ENCODE peak calls at places on chromosomes 11 and 22, in four cellular contexts. M, C, S and N are unnamed samples. For H3K27me3 and H3K9me3, the result is how much of the 10 kb centered on the place peaks cover.

GRCh38 chr11:12702999-12703453 is 28.8 kb downstream of the TEAD1 start:
- DNase-seq in M (no peak), C (no peak), S (no peak), N (no peak)

GRCh38 chr22:45638834-45639746 is 32.5 kb upstream of the ATXN10 start:
- DNase-seq in M (peak), C (peak), S (peak), N (peak)

GRCh38 chr11:2263724-2264360 is 6.5 kb downstream of the ASCL2 start:
- DNase-seq in M (no peak), C (no peak), S (no peak), N (no peak)

GRCh38 chr11:61529537-61530225 is 21.1 kb downstream of the LRRC10B start:
- DNase-seq in M (no peak), C (peak), S (no peak), N (no peak)

GRCh38 chr11:44628730-44629361 is 63.4 kb downstream of the CD82 start:
- DNase-seq in M (peak), C (no peak), S (peak), N (peak)

GRCh38 chr11:80925291-80925690 is 1484.5 kb upstream of the TENM4 start:
- DNase-seq in M (no peak), C (no peak), S (no peak), N (no peak)

GRCh38 chr11:64864473-64865285 is 13.7 kb downstream of the EHD1 start:
- DNase-seq in M (no peak), C (peak), S (peak), N (peak)

GRCh38 chr11:44702897-44703296 is 23.9 kb upstream of the TSPAN18 start:
- DNase-seq in M (no peak), C (no peak), S (no peak), N (peak)

GRCh38 chr11:31442086-31442485 is 67.3 kb downstream of the IMMP1L start:
- DNase-seq in M (no peak), C (no peak), S (no peak), N (no peak)

GRCh38 chr11:71078482-71078881 is 173.9 kb downstream of the SHANK2 start:
- DNase-seq in M (no peak), C (no peak), S (no peak), N (no peak)

GRCh38 chr22:42338502-42338901 is 68.0 kb upstream of the TCF20 start:
- DNase-seq in M (no peak), C (no peak), S (peak), N (no peak)

GRCh38 chr11:13051257-13051656 is 42.1 kb downstream of the RASSF10 start:
- DNase-seq in M (no peak), C (no peak), S (no peak), N (no peak)

GRCh38 chr11:30774451-30774850 is 188.3 kb upstream of the MPPED2 start:
- DNase-seq in M (no peak), C (no peak), S (no peak), N (no peak)

GRCh38 chr11:123239371-123240150 is 44.5 kb upstream of the CLMP start:
- DNase-seq in M (no peak), C (no peak), S (no peak), N (no peak)

GRCh38 chr11:121406291-121406690 is 45.8 kb upstream of the SORL1 start:
- DNase-seq in M (no peak), C (no peak), S (no peak), N (no peak)

GRCh38 chr11:86459002-86459385 is 84.3 kb downstream of the CCDC81 start:
- DNase-seq in M (no peak), C (no peak), S (no peak), N (no peak)

GRCh38 chr11:559712-560304 is 730 bp downstream of the LMNTD2 start:
- DNase-seq in M (peak), C (no peak), S (peak), N (no peak)

GRCh38 chr11:134098566-134099184 is 29.8 kb downstream of the JAM3 start:
- DNase-seq in M (no peak), C (no peak), S (no peak), N (no peak)

GRCh38 chr22:46043816-46044717 is 67.1 kb upstream of the WNT7B start:
- DNase-seq in M (peak), C (no peak), S (peak), N (peak)

GRCh38 chr11:14764899-14765527 is 121.4 kb downstream of the PDE3B start:
- DNase-seq in M (no peak), C (no peak), S (no peak), N (no peak)

GRCh38 chr11:113385749-113386148 is 1.8 kb upstream of the ANKK1 start:
- DNase-seq in M (no peak), C (no peak), S (no peak), N (no peak)

GRCh38 chr11:705646-706438 is at the start of gene EPS8L2:
- DNase-seq in M (peak), C (no peak), S (peak), N (peak)

GRCh38 chr11:43360361-43361032 is 1.8 kb downstream of the TTC17 start:
- DNase-seq in M (no peak), C (no peak), S (no peak), N (no peak)

GRCh38 chr11:12832828-12833227 is 158.6 kb downstream of the TEAD1 start:
- DNase-seq in M (no peak), C (no peak), S (no peak), N (no peak)

GRCh38 chr11:45252134-45252856 is 33.8 kb downstream of the SYT13 start:
- DNase-seq in M (peak), C (no peak), S (peak), N (no peak)

GRCh38 chr11:8038393-8038792 is 42.6 kb upstream of the TUB start:
- DNase-seq in M (no peak), C (no peak), S (no peak), N (no peak)

GRCh38 chr22:20392983-20393704 is 807 bp upstream of the ZNF74 start:
- DNase-seq in M (no peak), C (no peak), S (no peak), N (no peak)

GRCh38 chr11:64341851-64342791 is 2.1 kb downstream of the CCDC88B start:
- DNase-seq in M (peak), C (peak), S (peak), N (peak)

GRCh38 chr11:103532133-103532788 is 423.0 kb downstream of the DYNC2H1 start:
- DNase-seq in M (no peak), C (no peak), S (no peak), N (no peak)

GRCh38 chr11:99325807-99326206 is 305.1 kb downstream of the CNTN5 start:
- DNase-seq in M (no peak), C (no peak), S (no peak), N (no peak)

GRCh38 chr11:10792385-10793068 is 16.2 kb downstream of the EIF4G2 start:
- DNase-seq in M (peak), C (peak), S (peak), N (peak)

GRCh38 chr11:63916837-63917684 is at the start of gene RCOR2:
- DNase-seq in M (peak), C (peak), S (peak), N (peak)

GRCh38 chr22:25492950-25493790 is 71.3 kb upstream of the GRK3 start:
- DNase-seq in M (no peak), C (no peak), S (no peak), N (no peak)

GRCh38 chr22:36253523-36254490 is 874 bp downstream of the APOL1 start:
- DNase-seq in M (peak), C (no peak), S (peak), N (peak)

GRCh38 chr22:38817196-38817595 is 23.3 kb upstream of the DNAL4 start:
- DNase-seq in M (no peak), C (no peak), S (no peak), N (no peak)

GRCh38 chr11:63567044-63567840 is 4.1 kb upstream of the PLAAT2 start:
- DNase-seq in M (no peak), C (no peak), S (peak), N (peak)

GRCh38 chr11:128516886-128517285 is 70.5 kb downstream of the ETS1 start:
- DNase-seq in M (no peak), C (no peak), S (no peak), N (no peak)
- H3K27me3 ChIP-seq in M (under half), C (under half), S (under half), N (under half)

DNA sequence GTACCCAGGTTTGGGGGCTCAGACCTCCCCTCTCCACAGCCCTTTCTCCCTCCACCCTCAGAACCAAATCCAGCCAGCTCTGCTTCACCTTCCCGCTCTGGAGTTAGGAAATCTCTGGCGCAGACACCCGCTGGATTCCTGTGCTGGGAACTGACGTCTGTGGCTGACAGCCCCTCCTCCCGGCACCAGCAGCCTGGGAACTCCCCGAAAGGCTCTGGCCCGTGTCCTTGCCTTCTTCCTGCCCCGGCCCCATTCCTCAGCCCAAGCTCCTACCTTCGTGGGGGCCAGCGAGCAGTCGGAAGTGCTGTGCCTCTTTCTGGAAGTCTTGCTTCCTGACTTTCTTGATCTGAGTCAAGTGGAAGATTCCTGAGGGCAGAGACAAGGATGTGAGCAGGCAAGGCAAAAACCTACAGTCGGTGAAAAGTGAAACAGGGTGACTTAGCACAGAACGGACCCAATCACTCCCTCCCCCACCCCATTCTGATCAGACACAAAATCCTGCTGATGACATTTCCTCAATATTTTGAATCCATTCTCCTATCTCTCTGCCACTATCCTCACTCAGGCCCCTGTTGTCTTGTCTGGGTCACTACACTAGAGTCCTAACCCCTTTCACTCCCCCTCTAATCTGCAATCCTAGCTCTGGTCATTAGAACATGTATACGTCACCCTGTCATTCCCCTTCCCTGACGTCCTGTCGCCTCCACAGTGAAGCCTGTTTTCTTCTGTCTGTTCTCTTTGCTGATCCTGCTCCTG is 34.1 kb downstream of the CHRDL2 start:
- DNase-seq in M (peak), C (peak), S (peak), N (peak)
- TF ChIP-seq EP300 in M (peak), C (peak), S (peak), N (no peak)

DNA sequence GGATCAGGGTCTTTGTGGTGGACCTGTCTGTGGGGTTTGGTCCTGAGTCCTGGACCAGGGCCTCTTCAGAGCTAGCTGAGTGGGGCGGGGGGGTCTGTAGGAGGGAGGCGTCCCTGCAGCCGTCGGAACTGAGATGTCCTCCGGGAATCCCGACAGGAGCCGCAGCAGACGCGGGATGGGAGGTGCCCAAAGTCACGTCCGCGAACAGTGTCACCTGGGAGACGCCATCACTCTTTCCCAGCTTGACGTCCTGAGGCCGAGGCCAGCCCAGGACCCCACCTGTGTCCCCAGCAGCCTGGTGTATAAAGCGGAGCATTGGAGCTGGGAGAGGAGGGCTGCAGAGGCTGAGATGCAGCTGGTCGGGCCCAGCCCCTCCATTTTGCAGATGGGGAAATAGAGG is 1234.7 kb downstream of the BRD1 start:
- DNase-seq in M (no peak), C (no peak), S (no peak), N (no peak)
- H3K9me3 ChIP-seq in M (under half), C (under half), S (under half), N (under half)

DNA sequence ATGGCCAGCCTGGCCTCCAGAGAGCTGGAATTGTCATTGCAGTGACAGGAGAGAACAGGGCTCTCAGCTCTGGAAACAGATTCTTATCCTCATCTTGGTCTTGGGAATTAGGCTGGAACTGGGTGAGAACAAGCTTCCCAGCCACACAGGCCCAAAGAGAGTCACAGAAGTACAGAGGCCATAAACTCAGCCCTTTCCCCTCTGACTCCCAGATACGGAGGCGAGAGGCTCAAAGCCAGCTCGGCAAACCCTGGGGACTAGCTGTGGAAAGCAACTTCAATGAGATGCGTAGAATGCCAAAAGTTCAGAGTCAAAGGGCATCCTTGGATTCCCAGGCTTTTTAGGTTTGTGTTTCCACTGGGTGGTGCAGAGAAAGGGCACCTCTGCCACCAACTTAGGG is 14.3 kb upstream of the ABCC8 start:
- DNase-seq in M (no peak), C (no peak), S (no peak), N (no peak)
- H3K27me3 ChIP-seq in M (under half), C (under half), S (under half), N (under half)

GRCh38 chr11:128424867-128425285 is 162.5 kb downstream of the ETS1 start:
- DNase-seq in M (peak), C (no peak), S (peak), N (no peak)
- TF ChIP-seq EP300 in M (no peak), C (no peak), S (no peak), N (no peak)

GRCh38 chr22:47544696-47545095 is 782.2 kb downstream of the TBC1D22A start:
- DNase-seq in M (no peak), C (no peak), S (no peak), N (no peak)
- H3K9me3 ChIP-seq in M (under half), C (under half), S (under half), N (under half)

GRCh38 chr22:22011964-22012363 is 29.4 kb upstream of the TOP3B start:
- DNase-seq in M (no peak), C (no peak), S (no peak), N (no peak)
- H3K27me3 ChIP-seq in M (under half), C (under half), S (under half), N (under half)

GRCh38 chr22:17926516-17926915 is 97.8 kb downstream of the MICAL3 start:
- DNase-seq in M (peak), C (no peak), S (no peak), N (no peak)

GRCh38 chr22:17927062-17927461 is 97.3 kb downstream of the MICAL3 start:
- DNase-seq in M (no peak), C (no peak), S (no peak), N (no peak)

GRCh38 chr22:17922925-17923898 is 101.1 kb downstream of the MICAL3 start:
- DNase-seq in M (no peak), C (no peak), S (no peak), N (no peak)

GRCh38 chr22:17924076-17924475 is 100.3 kb downstream of the MICAL3 start:
- DNase-seq in M (no peak), C (no peak), S (no peak), N (no peak)

GRCh38 chr22:17924735-17925727 is 99.3 kb downstream of the MICAL3 start:
- DNase-seq in M (peak), C (no peak), S (no peak), N (no peak)
- TF ChIP-seq EP300 in M (no peak), C (no peak), S (no peak), N (no peak)